ENCODE peak calls at places on chromosomes 2 and 18, in six cellular contexts. I is hepatocyte, W is upper lobe of right lung, A is AG10803, Z is D721Med, V is lower leg skin. S is an unnamed sample.
A peak's percentile ranks its signal among the peaks of the same experiment; 100 is the strongest.

GRCh38 chr2:231604101-231604684 is 11.5 kb downstream of the TEX44 start:
- DNase-seq in W (peak; percentile 82), I (no peak), V (no peak), Z (peak; percentile 65), A (no peak), S (no peak)

GRCh38 chr2:217652761-217653160 is 350.0 kb downstream of the TNS1 start:
- DNase-seq in I (no peak), W (no peak), Z (no peak), A (peak; percentile 79), V (no peak), S (no peak)

GRCh38 chr2:241902357-241902991 is 32.9 kb downstream of the RTP5 start:
- DNase-seq in I (no peak), V (no peak), A (no peak), Z (no peak), W (peak; percentile 62), S (no peak)

GRCh38 chr18:23585007-23585871 is 1.1 kb downstream of the NPC1 start:
- DNase-seq in W (no peak), Z (no peak), I (peak; percentile 54), V (peak; percentile 35), A (peak; percentile 27), S (no peak)

GRCh38 chr2:20630967-20631366 is 19.9 kb downstream of the HS1BP3 start:
- DNase-seq in Z (no peak), A (no peak), V (no peak), W (no peak), I (no peak), S (no peak)

GRCh38 chr2:238696323-238696722 is 151.6 kb upstream of the TWIST2 start:
- DNase-seq in V (no peak), Z (no peak), I (no peak), A (no peak), W (no peak), S (no peak)

GRCh38 chr2:227430644-227431043 is 41.3 kb upstream of the AGFG1 start:
- DNase-seq in V (no peak), A (no peak), W (no peak), Z (no peak), I (no peak), S (no peak)

GRCh38 chr2:192162392-192163042 is 32.2 kb downstream of the TMEFF2 start:
- DNase-seq in I (peak; percentile 89), V (peak; percentile 60), W (no peak), A (peak; percentile 71), Z (no peak), S (peak; percentile 81)

GRCh38 chr18:35490894-35491688 is 6.7 kb downstream of the INO80C start:
- DNase-seq in Z (no peak), W (no peak), I (no peak), A (no peak), V (no peak), S (no peak)

GRCh38 chr2:220104871-220105351 is 477.5 kb downstream of the SLC4A3 start:
- DNase-seq in A (peak; percentile 84), W (no peak), Z (no peak), I (peak; percentile 37), V (no peak), S (no peak)

GRCh38 chr18:23238152-23238531 is 102.9 kb downstream of the CABLES1 start:
- DNase-seq in Z (no peak), A (peak; percentile 91), I (no peak), W (no peak), V (no peak), S (no peak)

GRCh38 chr2:114426111-114426510 is 16.3 kb upstream of the DPP10 start:
- DNase-seq in V (no peak), W (no peak), A (no peak), I (no peak), Z (no peak), S (no peak)

GRCh38 chr2:235641333-235641732 is 147.5 kb downstream of the AGAP1 start:
- DNase-seq in W (no peak), I (no peak), V (no peak), A (peak; percentile 49), Z (no peak), S (peak; percentile 51)

GRCh38 chr18:13178197-13178596 is 40.4 kb upstream of the LDLRAD4 start:
- DNase-seq in W (no peak), Z (no peak), I (no peak), A (no peak), V (no peak), S (no peak)

GRCh38 chr18:49177812-49178211 is 227.0 kb upstream of the SMAD7 start:
- DNase-seq in W (no peak), I (no peak), Z (no peak), V (no peak), A (peak; percentile 51), S (no peak)

GRCh38 chr2:175154670-175155082 is 13.3 kb downstream of the ATF2 start:
- DNase-seq in W (no peak), V (no peak), Z (no peak), I (no peak), A (peak; percentile 69), S (no peak)

GRCh38 chr2:133171396-133172004 is 396.8 kb downstream of the NCKAP5 start:
- DNase-seq in W (no peak), I (peak; percentile 72), A (peak; percentile 62), Z (no peak), V (peak; percentile 14), S (no peak)

GRCh38 chr2:126822115-126822514 is 76.6 kb upstream of the TEX51 start:
- DNase-seq in I (no peak), W (no peak), Z (no peak), A (no peak), V (no peak), S (no peak)

GRCh38 chr2:170224692-170225091 is 46.7 kb downstream of the MYO3B start:
- DNase-seq in W (no peak), V (no peak), Z (no peak), A (peak; percentile 23), I (peak; percentile 13), S (no peak)

GRCh38 chr2:17592731-17593409 is 52.4 kb downstream of the VSNL1 start:
- DNase-seq in A (no peak), I (no peak), W (no peak), Z (no peak), V (no peak), S (no peak)

GRCh38 chr2:166365239-166365638 is 10.5 kb downstream of the SCN9A start:
- DNase-seq in A (no peak), W (no peak), I (no peak), V (no peak), Z (no peak), S (no peak)

GRCh38 chr2:170525566-170525900 is 189.6 kb upstream of the SP5 start:
- DNase-seq in V (peak; percentile 92), I (peak; percentile 79), A (peak; percentile 95), Z (no peak), W (peak; percentile 63), S (peak; percentile 52)

GRCh38 chr2:64988420-64989125 is 626 bp upstream of the SLC1A4 start:
- DNase-seq in W (peak; percentile 78), Z (peak; percentile 63), V (peak; percentile 45), A (peak; percentile 94), I (peak; percentile 88), S (no peak)

GRCh38 chr18:2442726-2443275 is 128.5 kb downstream of the METTL4 start:
- DNase-seq in I (peak; percentile 4), V (no peak), W (no peak), A (peak; percentile 26), Z (no peak), S (no peak)

GRCh38 chr2:232772540-232772939 is 3.8 kb downstream of the KCNJ13 start:
- DNase-seq in W (no peak), Z (no peak), V (no peak), A (no peak), I (no peak), S (no peak)

GRCh38 chr2:26692814-26693286 is 328 bp downstream of the KCNK3 start:
- DNase-seq in I (no peak), A (peak; percentile 30), W (no peak), Z (no peak), V (no peak), S (no peak)

GRCh38 chr2:88627055-88627855 is at the start of gene EIF2AK3:
- DNase-seq in V (peak; percentile 99), I (peak; percentile 99), Z (peak; percentile 56), A (peak; percentile 100), W (peak; percentile 99), S (peak; percentile 95)
- TF ChIP-seq CTCF in V (no peak), I (no peak), Z (no peak), A (peak; percentile 8), W (peak; percentile 17), S (no peak)

DNA sequence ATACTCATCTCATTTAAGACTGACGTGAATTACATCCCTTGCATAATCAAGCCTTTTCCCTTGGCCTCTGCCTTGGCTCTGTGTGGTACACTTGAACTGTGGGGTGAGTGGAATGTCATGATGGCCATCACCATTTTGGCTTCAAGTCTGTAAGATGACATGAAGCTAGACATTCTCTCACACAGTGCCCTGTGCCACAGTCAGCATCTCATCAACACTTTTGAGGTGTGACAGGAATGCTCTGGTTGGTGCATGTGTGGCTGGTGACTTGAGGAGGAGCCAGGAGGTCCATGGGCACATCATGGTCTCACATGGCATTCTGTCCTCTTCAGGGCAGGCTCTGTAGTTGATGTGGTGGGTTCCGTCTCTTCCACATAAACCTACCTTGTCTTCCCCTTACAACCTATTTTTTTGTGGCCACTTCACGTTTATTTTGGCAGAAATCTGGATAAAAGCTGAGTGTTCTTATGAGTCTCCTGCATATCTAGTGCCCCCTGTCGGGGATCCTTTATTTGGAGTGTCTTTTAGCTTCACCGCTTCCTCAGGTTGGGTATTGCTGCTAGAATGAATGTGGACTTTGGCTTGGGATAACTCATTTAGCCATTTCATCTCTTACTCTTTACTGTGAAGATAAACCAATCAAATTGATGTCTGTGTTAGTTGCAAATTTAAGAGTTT is 28.1 kb downstream of the MAP4K4 start:
- DNase-seq in I (no peak), W (no peak), V (no peak), A (no peak), Z (no peak), S (no peak)
- TF ChIP-seq CTCF in I (peak; percentile 10), W (no peak), V (no peak), A (no peak), Z (no peak), S (no peak)

GRCh38 chr2:58557166-58557565 is 316.0 kb upstream of the FANCL start:
- DNase-seq in V (no peak), Z (no peak), W (no peak), A (no peak), I (no peak), S (no peak)

GRCh38 chr2:58553522-58553921 is 312.4 kb upstream of the FANCL start:
- DNase-seq in A (no peak), Z (no peak), I (no peak), V (no peak), W (no peak), S (no peak)

GRCh38 chr2:58558866-58559265 is 317.7 kb upstream of the FANCL start:
- DNase-seq in Z (no peak), V (no peak), A (no peak), I (no peak), W (no peak), S (no peak)

GRCh38 chr2:58553937-58554336 is 312.8 kb upstream of the FANCL start:
- DNase-seq in V (no peak), W (no peak), A (peak; percentile 1), Z (no peak), I (no peak), S (no peak)
- TF ChIP-seq CTCF in V (no peak), W (no peak), A (no peak), Z (peak; percentile 45), I (no peak), S (no peak)

DNA sequence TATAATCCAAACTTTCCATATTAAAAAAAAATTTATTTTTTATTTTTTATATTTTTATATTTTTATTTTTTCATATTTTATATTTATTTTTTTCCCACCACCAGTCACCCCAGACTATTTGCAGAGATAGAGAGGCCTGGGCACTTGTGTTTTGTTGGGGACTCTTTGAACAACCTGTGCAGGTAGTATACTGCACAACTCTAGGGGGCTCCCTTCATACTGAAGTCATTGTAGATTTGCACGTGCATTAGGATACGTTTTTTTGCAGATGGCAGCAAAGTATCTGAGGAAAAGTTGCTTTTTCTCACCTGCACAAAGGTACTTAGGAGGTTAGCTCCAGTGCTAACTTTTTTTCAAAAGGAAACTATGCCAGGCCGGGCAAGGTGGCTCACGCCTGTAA is 73.9 kb upstream of the TANC1 start:
- DNase-seq in I (no peak), V (no peak), Z (no peak), W (no peak), A (no peak), S (no peak)
- TF ChIP-seq CTCF in I (no peak), V (no peak), Z (no peak), W (no peak), A (no peak), S (no peak)

S was measured in omental fat pad.